ENCODE peak calls at places on chromosomes 13 and 19, in seven cellular contexts. W is cardiac muscle cell, M is ascending aorta, J is tibial nerve, N is spleen, A is WERI-Rb-1, H is breast epithelium. O is an unnamed sample.

GRCh38 chr13:34070544-34071303 is 252.8 kb downstream of the RFC3 start:
- DNase-seq in W (no peak), M (no peak), J (no peak), N (no peak), A (no peak), H (no peak), O (no peak)

GRCh38 chr13:44389856-44390255 is 16.2 kb downstream of the SERP2 start:
- DNase-seq in W (no peak), M (no peak), J (no peak), N (no peak), A (no peak), H (no peak), O (no peak)

GRCh38 chr19:41705393-41706174 is 2.8 kb upstream of the CEACAM5 start:
- DNase-seq in W (peak; percentile 25), M (no peak), J (no peak), N (no peak), A (no peak), H (no peak), O (peak; percentile 43)

GRCh38 chr19:18915639-18916038 is 3.5 kb downstream of the COPE start:
- DNase-seq in W (peak; percentile 40), M (no peak), J (no peak), N (peak; percentile 84), A (peak; percentile 58), H (no peak), O (peak; percentile 90)

GRCh38 chr13:101875717-101876393 is 423.4 kb downstream of the ITGBL1 start:
- DNase-seq in W (peak; percentile 3), M (no peak), J (no peak), N (no peak), A (no peak), H (peak; percentile 52), O (no peak)

GRCh38 chr19:48006762-48007161 is 12.3 kb downstream of the ELSPBP1 start:
- DNase-seq in W (no peak), M (no peak), J (no peak), N (no peak), A (no peak), H (no peak), O (peak; percentile 52)

GRCh38 chr19:1027953-1028902 is 1.8 kb downstream of the CNN2 start:
- DNase-seq in W (peak; percentile 98), M (no peak), J (no peak), N (peak; percentile 95), A (peak; percentile 83), H (peak; percentile 78), O (peak; percentile 97)

GRCh38 chr13:27481766-27482165 is 31.4 kb upstream of the MTIF3 start:
- DNase-seq in W (peak; percentile 51), M (no peak), J (no peak), N (peak; percentile 80), A (peak; percentile 89), H (no peak), O (peak; percentile 90)

GRCh38 chr13:108269601-108270328 is at the start of gene TNFSF13B:
- DNase-seq in W (peak; percentile 61), M (no peak), J (no peak), N (peak; percentile 93), A (peak; percentile 56), H (no peak), O (peak; percentile 46)

GRCh38 chr13:106118050-106118449 is 417.4 kb downstream of the EFNB2 start:
- DNase-seq in W (peak; percentile 16), M (no peak), J (no peak), N (no peak), A (no peak), H (no peak), O (no peak)

GRCh38 chr19:33443638-33444195 is 70.2 kb downstream of the CEBPG start:
- DNase-seq in W (no peak), M (no peak), J (no peak), N (peak; percentile 25), A (no peak), H (peak; percentile 31), O (no peak)

GRCh38 chr13:76027131-76027530 is 391.0 kb downstream of the LMO7 start:
- DNase-seq in W (no peak), M (no peak), J (no peak), N (no peak), A (no peak), H (no peak), O (no peak)

GRCh38 chr19:30549151-30549550 is 177.0 kb downstream of the ZNF536 start:
- DNase-seq in W (no peak), M (no peak), J (no peak), N (no peak), A (no peak), H (no peak), O (no peak)

GRCh38 chr19:35360880-35361420 is 2.7 kb downstream of the FFAR3 start:
- DNase-seq in W (no peak), M (no peak), J (no peak), N (no peak), A (no peak), H (peak; percentile 31), O (no peak)

GRCh38 chr13:35879111-35879510 is 252.1 kb downstream of the DCLK1 start:
- DNase-seq in W (no peak), M (no peak), J (no peak), N (no peak), A (no peak), H (no peak), O (no peak)

GRCh38 chr13:51614350-51614786 is 30.1 kb downstream of the WDFY2 start:
- DNase-seq in W (no peak), M (no peak), J (no peak), N (peak; percentile 79), A (no peak), H (no peak), O (no peak)

GRCh38 chr19:48498922-48499321 is 12.7 kb downstream of the LMTK3 start:
- DNase-seq in W (no peak), M (no peak), J (no peak), N (no peak), A (no peak), H (no peak), O (peak; percentile 45)

DNA sequence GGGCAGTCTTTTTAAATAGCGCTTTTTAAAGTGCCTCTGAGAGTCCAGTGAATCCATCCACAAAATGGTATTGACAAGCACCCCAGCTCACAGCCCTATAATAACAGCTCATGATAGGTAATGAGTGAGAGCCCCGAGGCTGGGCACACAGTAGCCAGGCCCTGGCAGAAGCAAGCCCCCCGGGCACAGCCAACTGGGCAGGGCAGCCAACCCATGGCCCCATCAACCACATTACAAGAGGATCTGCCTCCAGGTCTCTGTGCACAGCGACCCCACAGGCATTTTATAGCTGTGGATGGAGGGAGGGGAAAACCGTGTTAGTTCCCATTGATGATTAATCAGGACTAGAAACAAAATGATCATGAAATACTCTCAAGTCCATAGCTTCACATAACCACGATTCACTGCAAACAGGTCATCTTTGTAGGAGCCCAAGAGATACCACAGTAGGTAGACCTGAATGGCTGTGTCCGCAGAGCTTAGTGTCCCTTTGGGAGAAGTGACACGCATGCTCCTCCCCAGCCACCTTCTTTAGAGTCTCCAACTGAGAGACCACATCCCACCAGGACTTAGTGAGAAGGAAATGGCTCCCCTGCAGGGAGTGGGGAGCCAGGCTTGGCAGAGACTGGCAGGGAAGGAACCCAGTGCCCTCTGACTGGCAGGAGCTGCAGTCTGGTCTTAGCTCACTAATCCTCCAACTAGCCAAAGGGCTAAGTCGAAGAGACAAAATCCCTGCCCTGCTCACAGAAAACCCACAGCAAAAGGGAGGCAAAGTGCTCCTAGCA is 4.3 kb upstream of the VSTM2B start:
- DNase-seq in W (no peak), M (no peak), J (no peak), N (peak; percentile 39), A (no peak), H (no peak), O (no peak)
- H3K27me3 ChIP-seq in W (peaks cover 94% of the 10 kb centered on the region), M (peaks cover 16% of the 10 kb centered on the region), J (no peaks in the 10 kb centered on the region), N (peaks cover 24% of the 10 kb centered on the region), A (peaks cover 92% of the 10 kb centered on the region), H (peaks cover 66% of the 10 kb centered on the region), O (peaks cover 40% of the 10 kb centered on the region)

GRCh38 chr19:2049741-2050348 is 1.2 kb downstream of the MKNK2 start:
- DNase-seq in W (peak; percentile 70), M (peak; percentile 76), J (peak; percentile 80), N (peak; percentile 96), A (no peak), H (peak; percentile 88), O (peak; percentile 88)

GRCh38 chr19:2050991-2051770 is at the start of gene MKNK2:
- DNase-seq in W (peak; percentile 92), M (no peak), J (peak; percentile 89), N (peak; percentile 99), A (peak; percentile 89), H (peak; percentile 94), O (no peak)

GRCh38 chr19:2053601-2054389 is 2.8 kb upstream of the MKNK2 start:
- DNase-seq in W (peak; percentile 97), M (no peak), J (no peak), N (peak; percentile 89), A (no peak), H (no peak), O (peak; percentile 23)

GRCh38 chr19:2050349-2050990 is 574 bp downstream of the MKNK2 start:
- DNase-seq in W (no peak), M (no peak), J (no peak), N (no peak), A (no peak), H (no peak), O (no peak)

GRCh38 chr19:2051771-2052704 is 994 bp upstream of the MKNK2 start:
- DNase-seq in W (peak; percentile 77), M (no peak), J (no peak), N (peak; percentile 85), A (no peak), H (no peak), O (no peak)
- H3K4me3 ChIP-seq in W (no peak overlapping the region), M (peak overlapping the region; percentile 98), J (peak overlapping the region; percentile 96), N (peak overlapping the region; percentile 88), A (peak overlapping the region; percentile 40), H (peak overlapping the region; percentile 97), O (peak overlapping the region; percentile 50)

GRCh38 chr13:113646376-113646775 is 11.6 kb downstream of the ATP4B start:
- DNase-seq in W (no peak), M (no peak), J (peak; percentile 9), N (no peak), A (no peak), H (peak; percentile 39), O (no peak)

GRCh38 chr13:113645329-113645728 is 12.7 kb downstream of the ATP4B start:
- DNase-seq in W (no peak), M (no peak), J (no peak), N (no peak), A (peak; percentile 11), H (peak; percentile 24), O (no peak)

GRCh38 chr13:113646921-113647340 is 11.1 kb downstream of the ATP4B start:
- DNase-seq in W (no peak), M (no peak), J (peak; percentile 5), N (peak; percentile 74), A (peak; percentile 12), H (peak; percentile 45), O (peak; percentile 18)

GRCh38 chr13:113643593-113643992 is 14.4 kb downstream of the ATP4B start:
- DNase-seq in W (no peak), M (no peak), J (no peak), N (no peak), A (no peak), H (no peak), O (no peak)

GRCh38 chr13:113644800-113645199 is 13.2 kb downstream of the ATP4B start:
- DNase-seq in W (no peak), M (no peak), J (no peak), N (no peak), A (no peak), H (no peak), O (no peak)
- H3K36me3 ChIP-seq in W (peaks cover 4% of the 10 kb centered on the region), M (no peaks in the 10 kb centered on the region), J (no peaks in the 10 kb centered on the region), N (peaks cover 30% of the 10 kb centered on the region), A (peaks cover 32% of the 10 kb centered on the region), H (no peaks in the 10 kb centered on the region), O (peaks cover 6% of the 10 kb centered on the region)

DNA sequence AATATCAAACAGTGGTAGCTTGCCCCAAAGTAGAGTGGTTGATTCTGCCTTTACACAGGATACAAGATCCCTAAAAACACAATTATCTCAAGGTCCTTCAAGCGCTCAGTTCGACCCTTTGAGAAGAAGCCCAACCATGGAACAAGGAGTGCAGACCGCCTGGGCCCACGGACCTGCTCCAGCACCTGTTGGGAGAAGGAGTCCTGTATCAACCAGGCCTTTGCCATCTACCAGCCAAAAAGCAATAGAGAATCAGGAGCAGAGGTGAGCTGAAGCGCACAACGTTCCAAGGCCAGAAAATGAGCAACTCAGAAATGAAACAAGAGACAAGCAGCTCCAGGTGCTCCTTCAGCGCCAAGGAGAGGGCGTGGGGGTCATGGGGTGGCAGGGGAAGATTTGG is 6.3 kb upstream of the LILRB3 start:
- DNase-seq in W (no peak), M (no peak), J (no peak), N (no peak), A (no peak), H (no peak), O (no peak)
- H3K27me3 ChIP-seq in W (peaks cover 15% of the 10 kb centered on the region), M (peaks cover 3% of the 10 kb centered on the region), J (no peaks in the 10 kb centered on the region), N (no peaks in the 10 kb centered on the region), A (peaks cover 12% of the 10 kb centered on the region), H (peaks cover 14% of the 10 kb centered on the region), O (peaks cover 7% of the 10 kb centered on the region)

O was measured in H7.